ENCODE peak calls at places on chromosomes 7 and 10, in four cellular contexts. E is psoas muscle, A is cardiac muscle cell, B is neural progenitor cell. D is an unnamed sample.

GRCh38 chr7:87797798-87798403 is 78.3 kb downstream of the SLC25A40 start:
- DNase-seq in E (no peak), A (peak; percentile 45), B (peak; percentile 71), D (peak; percentile 16)

GRCh38 chr10:18713077-18713476 is 53.8 kb downstream of the ARL5B start:
- DNase-seq in E (no peak), A (no peak), B (no peak), D (no peak)

GRCh38 chr10:119447823-119448546 is 94.5 kb downstream of the RGS10 start:
- DNase-seq in E (peak; percentile 62), A (no peak), B (no peak), D (no peak)

GRCh38 chr10:32253821-32254220 is 93.1 kb downstream of the EPC1 start:
- DNase-seq in E (no peak), A (no peak), B (peak; percentile 13), D (no peak)

GRCh38 chr10:639001-639750 is 50.3 kb downstream of the DIP2C start:
- DNase-seq in E (no peak), A (no peak), B (no peak), D (no peak)

GRCh38 chr7:29795696-29796095 is 10.6 kb upstream of the WIPF3 start:
- DNase-seq in E (no peak), A (no peak), B (no peak), D (no peak)

GRCh38 chr10:71213127-71213616 is 802 bp downstream of the UNC5B start:
- DNase-seq in E (peak; percentile 72), A (peak; percentile 75), B (peak; percentile 78), D (no peak)

GRCh38 chr10:29932991-29933390 is 126.4 kb downstream of the JCAD start:
- DNase-seq in E (no peak), A (no peak), B (no peak), D (no peak)

GRCh38 chr7:140506788-140507464 is 27.6 kb upstream of the MKRN1 start:
- DNase-seq in E (peak; percentile 77), A (peak; percentile 95), B (peak; percentile 60), D (no peak)

GRCh38 chr7:124784879-124785818 is 19.6 kb upstream of the GPR37 start:
- DNase-seq in E (peak; percentile 53), A (peak; percentile 75), B (peak; percentile 69), D (peak; percentile 35)

GRCh38 chr7:63009771-63010170 is 988.9 kb upstream of the ZNF722 start:
- DNase-seq in E (no peak), A (no peak), B (no peak), D (no peak)

GRCh38 chr7:36279926-36280315 is 109.7 kb upstream of the ANLN start:
- DNase-seq in E (no peak), A (no peak), B (no peak), D (no peak)

GRCh38 chr7:70752794-70753241 is 379.1 kb upstream of the GALNT17 start:
- DNase-seq in E (no peak), A (no peak), B (no peak), D (no peak)

GRCh38 chr7:154855366-154855765 is 147.6 kb downstream of the PAXIP1 start:
- DNase-seq in E (no peak), A (no peak), B (no peak), D (no peak)

GRCh38 chr10:71725998-71726672 is 6.6 kb upstream of the C10orf105 start:
- DNase-seq in E (no peak), A (no peak), B (peak; percentile 61), D (no peak)

GRCh38 chr7:142385528-142386340 is 127.9 kb upstream of the PRSS58 start:
- DNase-seq in E (peak; percentile 58), A (peak; percentile 59), B (peak; percentile 54), D (peak; percentile 12)

GRCh38 chr10:30857803-30858202 is 173.9 kb downstream of the ZNF438 start:
- DNase-seq in E (peak; percentile 87), A (no peak), B (no peak), D (no peak)

GRCh38 chr7:83655951-83656556 is 7.1 kb upstream of the SEMA3E start:
- DNase-seq in E (no peak), A (peak; percentile 51), B (peak; percentile 54), D (no peak)

GRCh38 chr10:62788861-62789467 is 15.6 kb upstream of the ADO start:
- DNase-seq in E (no peak), A (no peak), B (no peak), D (no peak)

GRCh38 chr10:35555962-35556930 is 48.9 kb upstream of the GJD4 start:
- DNase-seq in E (no peak), A (no peak), B (no peak), D (no peak)

GRCh38 chr10:63699785-63700184 is 178.6 kb downstream of the REEP3 start:
- DNase-seq in E (peak; percentile 45), A (no peak), B (no peak), D (no peak)

GRCh38 chr10:122089343-122090015 is 100.5 kb downstream of the TACC2 start:
- DNase-seq in E (no peak), A (no peak), B (no peak), D (no peak)

GRCh38 chr10:88553116-88553752 is 29.9 kb downstream of the RNLS start:
- DNase-seq in E (no peak), A (peak; percentile 55), B (peak; percentile 61), D (no peak)

GRCh38 chr10:7069706-7070105 is 341.1 kb downstream of the SFMBT2 start:
- DNase-seq in E (no peak), A (no peak), B (no peak), D (no peak)

GRCh38 chr7:156192921-156193320 is 380.7 kb upstream of the SHH start:
- DNase-seq in E (no peak), A (no peak), B (no peak), D (no peak)

GRCh38 chr7:21253740-21254687 is 173.9 kb upstream of the SP4 start:
- DNase-seq in E (no peak), A (peak; percentile 87), B (peak; percentile 91), D (peak; percentile 16)

GRCh38 chr7:24903559-24903958 is 76.4 kb downstream of the OSBPL3 start:
- DNase-seq in E (no peak), A (no peak), B (no peak), D (no peak)

GRCh38 chr10:14904316-14904732 is 25.7 kb downstream of the SUV39H2 start:
- DNase-seq in E (no peak), A (peak; percentile 30), B (peak; percentile 43), D (no peak)

GRCh38 chr10:104498345-104498955 is 142.6 kb upstream of the SORCS3 start:
- DNase-seq in E (no peak), A (no peak), B (peak; percentile 58), D (no peak)
- H3K36me3 ChIP-seq in E (no peaks in the 10 kb centered on the region), A (no peaks in the 10 kb centered on the region), B (no peaks in the 10 kb centered on the region), D (no peaks in the 10 kb centered on the region)

DNA sequence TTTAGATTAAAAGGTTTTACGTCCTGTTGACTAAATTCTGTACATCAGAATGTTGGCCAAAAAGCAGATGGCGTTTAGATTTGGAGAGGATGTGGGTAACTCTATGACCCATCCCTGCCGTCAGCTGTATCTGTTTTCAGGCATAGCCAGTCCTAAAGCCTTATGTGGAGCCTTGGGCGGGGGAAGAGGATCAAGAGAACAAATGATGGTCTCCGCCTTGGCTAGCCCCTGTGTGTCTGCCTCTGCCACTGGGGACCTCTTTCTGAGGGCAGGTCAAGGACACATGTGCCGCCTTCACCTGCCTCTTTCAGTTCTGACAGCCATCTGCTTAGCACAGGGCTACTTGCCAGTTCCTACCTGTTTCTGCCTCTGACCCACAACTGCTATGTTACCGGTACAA is 24.1 kb downstream of the PDSS1 start:
- DNase-seq in E (no peak), A (no peak), B (no peak), D (no peak)
- H3K27ac ChIP-seq in E (no peak overlapping the region), A (no peak overlapping the region), B (no peak overlapping the region), D (no peak overlapping the region)

DNA sequence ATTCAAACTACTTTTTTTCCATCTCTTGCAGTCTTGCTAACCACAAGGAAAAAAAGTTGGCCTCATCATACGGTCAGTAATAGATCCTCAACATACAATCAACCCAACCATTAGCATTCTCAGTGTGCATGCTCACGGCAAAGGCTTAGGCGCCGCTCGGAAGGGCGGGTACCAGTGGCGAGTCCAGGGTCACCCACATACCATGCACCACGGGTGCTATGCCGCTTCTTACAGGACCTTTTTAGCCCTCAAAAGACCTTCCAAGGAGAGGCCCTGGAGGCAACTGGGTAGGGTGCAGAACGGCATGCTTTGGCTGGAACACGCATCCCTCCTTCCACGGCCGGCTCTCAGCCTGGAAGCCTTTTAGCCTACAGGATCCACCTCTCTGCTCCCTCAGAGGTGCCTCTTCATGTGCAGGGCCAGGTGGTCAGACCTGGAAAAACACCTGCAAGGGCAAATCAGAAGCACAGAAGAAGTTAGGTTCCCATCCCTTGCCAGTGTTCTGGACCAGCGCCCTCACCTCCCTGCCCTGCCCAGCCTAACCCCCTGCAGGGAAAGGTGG is 5.8 kb downstream of the KLF6 start:
- DNase-seq in E (no peak), A (no peak), B (no peak), D (no peak)
- H3K36me3 ChIP-seq in E (peaks cover 62% of the 10 kb centered on the region), A (peaks cover 18% of the 10 kb centered on the region), B (peaks cover 7% of the 10 kb centered on the region), D (peaks cover 64% of the 10 kb centered on the region)

GRCh38 chr7:80206763-80207162 is 72.1 kb downstream of the GNAI1 start:
- DNase-seq in E (no peak), A (no peak), B (no peak), D (no peak)

GRCh38 chr7:80207501-80207900 is 72.9 kb downstream of the GNAI1 start:
- DNase-seq in E (no peak), A (no peak), B (no peak), D (no peak)

GRCh38 chr7:80215734-80216133 is 81.1 kb downstream of the GNAI1 start:
- DNase-seq in E (no peak), A (no peak), B (no peak), D (no peak)

GRCh38 chr7:80213814-80214213 is 79.2 kb downstream of the GNAI1 start:
- DNase-seq in E (no peak), A (no peak), B (no peak), D (no peak)

GRCh38 chr7:80210400-80210799 is 75.8 kb downstream of the GNAI1 start:
- DNase-seq in E (no peak), A (no peak), B (no peak), D (no peak)
- H3K27ac ChIP-seq in E (no peak overlapping the region), A (no peak overlapping the region), B (no peak overlapping the region), D (no peak overlapping the region)

DNA sequence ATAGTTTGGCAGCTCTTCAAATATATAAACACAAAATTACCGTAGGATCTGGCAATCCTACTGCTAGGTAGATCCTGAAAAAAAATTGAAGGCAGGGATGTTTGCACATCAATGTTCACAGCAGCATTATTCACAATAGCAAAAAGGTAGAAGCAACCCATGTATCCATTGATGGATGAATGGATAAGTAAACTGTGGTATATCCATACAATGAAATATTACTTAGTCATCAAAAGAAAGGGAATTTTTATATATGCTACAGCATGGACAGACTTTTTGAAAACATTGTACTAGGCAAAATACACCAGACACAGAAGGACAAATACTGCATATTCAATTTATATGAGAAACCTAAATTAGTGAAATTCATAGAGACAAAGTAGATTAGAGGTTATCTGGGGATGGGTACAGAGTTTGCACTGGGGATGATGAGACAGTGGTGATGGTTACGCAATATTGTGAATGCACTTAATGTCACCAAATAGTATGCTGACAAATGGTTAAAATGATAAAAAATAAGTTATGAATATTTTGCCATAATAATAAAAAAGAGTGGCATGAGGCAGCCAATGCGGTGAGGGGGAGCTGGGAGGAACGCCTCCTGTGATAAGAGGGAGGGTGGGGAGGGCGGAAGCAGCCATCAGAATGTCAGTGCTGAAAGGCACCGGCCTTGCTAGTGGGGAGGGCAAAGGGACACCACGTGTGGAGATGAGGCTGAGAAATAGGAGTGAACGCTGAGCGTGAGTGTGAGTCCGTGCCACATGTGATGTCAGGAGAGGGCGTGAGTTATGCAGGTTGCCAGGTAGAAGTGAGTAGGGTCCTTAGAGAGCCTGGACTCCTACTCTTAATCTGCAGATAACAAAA is 386.1 kb upstream of the PODXL start:
- DNase-seq in E (no peak), A (no peak), B (no peak), D (no peak)
- H3K36me3 ChIP-seq in E (no peaks in the 10 kb centered on the region), A (no peaks in the 10 kb centered on the region), B (no peaks in the 10 kb centered on the region), D (no peaks in the 10 kb centered on the region)

D was measured in SK-N-MC.